ENCODE peak calls at places on chromosomes 2 and 18, in eight cellular contexts. G is sigmoid colon, M is thyroid gland, D is lower leg skin, Y is ovary, K is stomach, E is H54, A is NB4. O is an unnamed sample.

GRCh38 chr2:171822520-171823297 is 71.3 kb downstream of the SLC25A12 start:
- DNase-seq in G (no peak), M (no peak), D (no peak), Y (no peak), K (no peak), E (no peak), A (peak; percentile 78), O (no peak)

GRCh38 chr2:24972315-24972958 is 682 bp upstream of the DNAJC27 start:
- DNase-seq in G (peak; percentile 64), M (peak; percentile 21), D (peak; percentile 87), Y (peak; percentile 59), K (no peak), E (no peak), A (peak; percentile 70), O (peak; percentile 79)

GRCh38 chr2:39990335-39990734 is 211.3 kb upstream of the THUMPD2 start:
- DNase-seq in G (no peak), M (no peak), D (no peak), Y (no peak), K (no peak), E (no peak), A (no peak), O (no peak)

GRCh38 chr2:230541934-230542380 is 126.0 kb downstream of the SP100 start:
- DNase-seq in G (no peak), M (no peak), D (no peak), Y (no peak), K (no peak), E (no peak), A (no peak), O (no peak)

GRCh38 chr18:41373612-41374011 is 581.4 kb upstream of the PIK3C3 start:
- DNase-seq in G (no peak), M (no peak), D (no peak), Y (no peak), K (no peak), E (no peak), A (no peak), O (no peak)

GRCh38 chr2:158339513-158339912 is 117.0 kb downstream of the CCDC148 start:
- DNase-seq in G (no peak), M (no peak), D (no peak), Y (no peak), K (no peak), E (no peak), A (no peak), O (no peak)

GRCh38 chr2:167052825-167053224 is 164.5 kb downstream of the XIRP2 start:
- DNase-seq in G (no peak), M (no peak), D (no peak), Y (no peak), K (no peak), E (peak; percentile 3), A (no peak), O (no peak)

GRCh38 chr18:46310258-46310657 is 206.1 kb downstream of the HAUS1 start:
- DNase-seq in G (no peak), M (peak; percentile 82), D (peak; percentile 50), Y (no peak), K (no peak), E (no peak), A (no peak), O (no peak)

GRCh38 chr2:61713457-61713856 is 140.4 kb downstream of the FAM161A start:
- DNase-seq in G (no peak), M (no peak), D (no peak), Y (no peak), K (no peak), E (no peak), A (no peak), O (no peak)

GRCh38 chr2:192498747-192499146 is 304.0 kb upstream of the TMEFF2 start:
- DNase-seq in G (no peak), M (no peak), D (no peak), Y (no peak), K (no peak), E (no peak), A (no peak), O (no peak)

GRCh38 chr2:70344195-70344594 is 42.3 kb upstream of the FAM136A start:
- DNase-seq in G (no peak), M (no peak), D (no peak), Y (no peak), K (no peak), E (peak; percentile 52), A (no peak), O (no peak)

GRCh38 chr2:12721571-12722444 is 5.1 kb downstream of the TRIB2 start:
- DNase-seq in G (no peak), M (no peak), D (no peak), Y (no peak), K (no peak), E (no peak), A (no peak), O (no peak)

GRCh38 chr18:67425724-67426123 is 90.8 kb downstream of the DSEL start:
- DNase-seq in G (no peak), M (no peak), D (no peak), Y (no peak), K (no peak), E (peak; percentile 12), A (no peak), O (no peak)

GRCh38 chr2:128379021-128380005 is 60.6 kb upstream of the HS6ST1 start:
- DNase-seq in G (peak; percentile 88), M (peak; percentile 58), D (peak; percentile 89), Y (peak; percentile 92), K (peak; percentile 33), E (no peak), A (no peak), O (no peak)

DNA sequence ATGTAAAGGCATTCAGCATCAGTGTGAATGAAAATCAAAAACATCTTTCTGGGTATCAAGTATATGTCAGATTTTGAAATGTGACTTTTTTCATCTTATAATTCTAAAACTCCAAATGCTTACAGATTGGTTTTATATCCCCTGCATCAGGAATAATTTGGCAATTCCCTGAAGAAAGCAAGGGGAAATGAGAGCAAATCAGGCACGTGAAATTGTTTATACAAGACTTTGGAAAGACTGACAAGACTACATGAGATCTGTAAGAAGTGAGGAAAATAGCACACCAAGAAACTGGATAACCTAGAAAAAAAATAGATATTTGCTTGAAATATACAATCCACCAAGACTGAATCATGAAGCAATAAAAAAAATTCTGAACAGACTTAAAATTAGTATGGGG is 13.8 kb downstream of the COL6A3 start:
- DNase-seq in G (no peak), M (no peak), D (no peak), Y (no peak), K (no peak), E (no peak), A (no peak), O (no peak)
- TF ChIP-seq POLR2A in G (no peak), M (no peak), D (no peak), Y (no peak), K (no peak), E (no peak), A (no peak), O (no peak)

GRCh38 chr2:68645523-68645922 is 2.1 kb downstream of the PROKR1 start:
- DNase-seq in G (no peak), M (no peak), D (no peak), Y (no peak), K (no peak), E (no peak), A (peak; percentile 25), O (peak; percentile 11)
- TF ChIP-seq POLR2A in G (no peak), M (no peak), D (no peak), Y (no peak), K (no peak), E (no peak), A (no peak), O (no peak)

GRCh38 chr18:22346968-22347611 is 70.6 kb downstream of the CTAGE1 start:
- DNase-seq in G (peak; percentile 71), M (peak; percentile 90), D (no peak), Y (peak; percentile 86), K (peak; percentile 79), E (no peak), A (peak; percentile 4), O (no peak)
- TF ChIP-seq POLR2A in G (no peak), M (peak; percentile 47), D (no peak), Y (peak; percentile 51), K (no peak), E (no peak), A (no peak), O (no peak)

GRCh38 chr2:47346107-47346506 is 56.8 kb upstream of the MSH2 start:
- DNase-seq in G (no peak), M (no peak), D (no peak), Y (no peak), K (no peak), E (no peak), A (no peak), O (no peak)

GRCh38 chr2:47345584-47345913 is 57.4 kb upstream of the MSH2 start:
- DNase-seq in G (no peak), M (no peak), D (no peak), Y (no peak), K (no peak), E (no peak), A (no peak), O (no peak)

GRCh38 chr2:47339745-47340541 is 63.0 kb upstream of the MSH2 start:
- DNase-seq in G (no peak), M (peak; percentile 74), D (no peak), Y (no peak), K (peak; percentile 35), E (peak; percentile 48), A (peak; percentile 74), O (no peak)

GRCh38 chr2:47346669-47347068 is 56.3 kb upstream of the MSH2 start:
- DNase-seq in G (no peak), M (no peak), D (no peak), Y (no peak), K (no peak), E (no peak), A (no peak), O (no peak)

GRCh38 chr2:47344890-47345583 is 57.9 kb upstream of the MSH2 start:
- DNase-seq in G (peak; percentile 76), M (peak; percentile 88), D (peak; percentile 88), Y (peak; percentile 57), K (peak; percentile 88), E (peak; percentile 96), A (no peak), O (peak; percentile 16)
- TF ChIP-seq POLR2A in G (no peak), M (peak; percentile 71), D (no peak), Y (no peak), K (no peak), E (peak; percentile 59), A (no peak), O (no peak)

DNA sequence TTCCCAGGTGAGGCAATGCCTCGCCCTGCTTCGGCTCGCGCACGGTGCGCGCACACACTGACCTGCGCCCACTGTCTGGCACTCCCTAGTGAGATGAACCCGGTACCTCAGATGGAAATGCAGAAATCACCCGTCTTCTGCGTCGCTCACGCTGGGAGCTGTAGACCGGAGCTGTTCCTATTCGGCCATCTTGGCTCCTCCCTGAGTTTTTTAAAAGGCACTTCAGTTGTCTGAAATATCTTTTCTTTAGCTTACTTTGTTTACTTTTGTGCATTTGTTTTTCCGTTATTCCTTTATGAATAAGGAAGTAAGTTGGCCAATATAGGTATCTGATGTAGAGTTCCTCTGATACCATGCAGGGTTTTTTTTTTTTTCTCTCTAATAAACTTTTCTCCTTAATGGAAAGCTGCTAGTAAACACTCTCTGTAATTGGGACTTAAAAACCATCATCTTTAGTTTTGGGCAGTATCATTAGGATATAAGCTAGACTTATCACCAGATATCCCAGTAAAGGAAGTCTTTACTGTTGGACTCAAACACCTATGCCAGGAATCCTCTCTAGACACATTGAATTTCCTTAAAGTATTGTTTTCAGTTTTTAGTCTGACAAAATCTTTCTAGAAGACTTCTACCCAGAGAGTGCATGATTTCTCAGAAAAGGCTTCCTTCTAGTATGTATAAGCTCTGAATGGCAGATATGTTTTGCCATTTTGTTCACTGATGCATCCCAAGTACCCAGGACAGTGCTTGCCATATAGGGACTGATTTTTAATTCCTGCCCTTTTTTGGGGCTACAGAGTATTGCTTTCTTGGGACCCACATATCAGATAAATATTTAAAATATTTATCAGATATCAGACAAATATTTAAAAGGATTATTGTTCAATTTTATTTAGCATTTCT is 35.8 kb upstream of the DYSF start:
- DNase-seq in G (no peak), M (no peak), D (no peak), Y (no peak), K (no peak), E (no peak), A (no peak), O (peak; percentile 29)
- TF ChIP-seq POLR2A in G (no peak), M (no peak), D (no peak), Y (no peak), K (no peak), E (no peak), A (no peak), O (no peak)